ENCODE peak calls at places on chromosomes 16 and 17, in nine cellular contexts. E is right lobe of liver, B is adrenal gland, O is stomach, C is H1, N is HCT116, Q is breast epithelium, M is heart left ventricle, Y is uterus. U is an unnamed sample.

GRCh38 chr17:33873218-33873617 is 381.9 kb upstream of the CCL2 start:
- DNase-seq in N (no peak), C (no peak), Q (no peak), B (no peak), Y (no peak), E (no peak), O (no peak), M (no peak), U (no peak)

GRCh38 chr16:29899516-29900101 is at the start of gene SEZ6L2:
- DNase-seq in M (peak; percentile 73), N (peak; percentile 90), B (peak; percentile 79), C (peak; percentile 86), E (peak; percentile 34), Q (peak; percentile 55), O (peak; percentile 89), Y (no peak), U (peak; percentile 83)

GRCh38 chr16:89422905-89423630 is 67.3 kb downstream of the ANKRD11 start:
- DNase-seq in M (no peak), B (peak; percentile 71), Q (no peak), N (no peak), E (no peak), C (no peak), O (no peak), Y (no peak), U (no peak)

GRCh38 chr17:27268394-27269085 is 25.4 kb upstream of the WSB1 start:
- DNase-seq in N (no peak), E (no peak), C (no peak), O (no peak), Y (no peak), Q (no peak), M (no peak), B (no peak), U (no peak)

GRCh38 chr16:57167951-57168350 is 17.9 kb downstream of the PSME3IP1 start:
- DNase-seq in B (no peak), O (no peak), C (no peak), M (no peak), N (peak; percentile 36), Q (no peak), Y (no peak), E (no peak), U (no peak)

GRCh38 chr17:6279659-6280058 is 155.3 kb downstream of the AIPL1 start:
- DNase-seq in N (peak; percentile 56), B (no peak), E (no peak), Y (no peak), O (no peak), Q (no peak), M (no peak), C (peak; percentile 49), U (peak; percentile 67)

GRCh38 chr16:3695610-3696369 is 21.5 kb downstream of the TRAP1 start:
- DNase-seq in O (peak; percentile 63), C (no peak), Y (no peak), Q (no peak), B (no peak), N (no peak), M (no peak), E (peak; percentile 77), U (no peak)

GRCh38 chr17:17724307-17724921 is 43.2 kb downstream of the RAI1 start:
- DNase-seq in M (peak; percentile 75), Y (no peak), B (no peak), N (no peak), Q (no peak), O (no peak), E (peak; percentile 71), C (no peak), U (no peak)

GRCh38 chr17:41530062-41531048 is 2.2 kb upstream of the KRT19 start:
- DNase-seq in E (no peak), B (peak; percentile 87), M (no peak), N (peak; percentile 86), Q (no peak), O (peak; percentile 65), Y (peak; percentile 67), C (no peak), U (peak; percentile 88)

GRCh38 chr16:74909665-74910064 is 75.3 kb downstream of the WDR59 start:
- DNase-seq in O (no peak), Q (no peak), M (no peak), N (no peak), B (no peak), C (no peak), E (no peak), Y (no peak), U (no peak)

GRCh38 chr16:46800494-46800893 is 30.5 kb downstream of the C16orf87 start:
- DNase-seq in B (no peak), Y (no peak), M (no peak), C (no peak), Q (no peak), N (no peak), O (no peak), E (no peak), U (no peak)

GRCh38 chr17:12756786-12757185 is 32.5 kb upstream of the ARHGAP44 start:
- DNase-seq in Q (no peak), E (no peak), B (no peak), M (no peak), O (no peak), N (no peak), Y (no peak), C (no peak), U (no peak)

GRCh38 chr17:35740997-35741931 is 9.8 kb downstream of the RASL10B start:
- DNase-seq in Y (no peak), Q (no peak), O (no peak), E (no peak), C (no peak), M (no peak), N (no peak), B (no peak), U (no peak)

GRCh38 chr17:43468746-43469544 is 14.8 kb upstream of the DHX8 start:
- DNase-seq in Q (no peak), N (peak; percentile 46), C (no peak), Y (no peak), M (no peak), E (no peak), O (no peak), B (no peak), U (no peak)

GRCh38 chr17:13544755-13545154 is 57.0 kb downstream of the HS3ST3A1 start:
- DNase-seq in B (no peak), N (no peak), E (no peak), M (no peak), O (no peak), C (no peak), Q (no peak), Y (no peak), U (no peak)

GRCh38 chr17:19005789-19006430 is 1.3 kb upstream of the FAM83G start:
- DNase-seq in N (no peak), E (no peak), O (no peak), C (no peak), Y (no peak), B (no peak), Q (no peak), M (no peak), U (no peak)

GRCh38 chr17:21043296-21044232 is 753 bp upstream of the USP22 start:
- DNase-seq in E (peak; percentile 99), N (peak; percentile 95), Q (peak; percentile 99), M (peak; percentile 99), Y (peak; percentile 97), B (peak; percentile 99), C (peak; percentile 94), O (peak; percentile 98), U (peak; percentile 99)
- TF ChIP-seq POLR2A in E (peak; percentile 77), N (peak; percentile 32), Q (peak; percentile 22), M (peak; percentile 77), Y (peak; percentile 62), B (peak; percentile 29), C (peak; percentile 89), O (no peak), U (no peak)

GRCh38 chr16:54286330-54287017 is at the start of gene IRX3:
- DNase-seq in Y (peak; percentile 49), C (peak; percentile 66), N (peak; percentile 66), O (peak; percentile 88), B (peak; percentile 68), M (peak; percentile 90), Q (peak; percentile 95), E (peak; percentile 76), U (peak; percentile 47)

GRCh38 chr16:54287758-54288591 is 1.4 kb upstream of the IRX3 start:
- DNase-seq in O (no peak), E (no peak), Y (no peak), M (peak; percentile 43), C (no peak), Q (no peak), N (no peak), B (no peak), U (no peak)

GRCh38 chr16:54286067-54286329 is 589 bp downstream of the IRX3 start:
- DNase-seq in E (no peak), M (no peak), C (no peak), O (no peak), N (no peak), Q (no peak), Y (no peak), B (no peak), U (no peak)

GRCh38 chr16:54288592-54289241 is 2.1 kb upstream of the IRX3 start:
- DNase-seq in Q (no peak), N (no peak), E (no peak), O (no peak), B (no peak), C (no peak), M (no peak), Y (no peak), U (no peak)

DNA sequence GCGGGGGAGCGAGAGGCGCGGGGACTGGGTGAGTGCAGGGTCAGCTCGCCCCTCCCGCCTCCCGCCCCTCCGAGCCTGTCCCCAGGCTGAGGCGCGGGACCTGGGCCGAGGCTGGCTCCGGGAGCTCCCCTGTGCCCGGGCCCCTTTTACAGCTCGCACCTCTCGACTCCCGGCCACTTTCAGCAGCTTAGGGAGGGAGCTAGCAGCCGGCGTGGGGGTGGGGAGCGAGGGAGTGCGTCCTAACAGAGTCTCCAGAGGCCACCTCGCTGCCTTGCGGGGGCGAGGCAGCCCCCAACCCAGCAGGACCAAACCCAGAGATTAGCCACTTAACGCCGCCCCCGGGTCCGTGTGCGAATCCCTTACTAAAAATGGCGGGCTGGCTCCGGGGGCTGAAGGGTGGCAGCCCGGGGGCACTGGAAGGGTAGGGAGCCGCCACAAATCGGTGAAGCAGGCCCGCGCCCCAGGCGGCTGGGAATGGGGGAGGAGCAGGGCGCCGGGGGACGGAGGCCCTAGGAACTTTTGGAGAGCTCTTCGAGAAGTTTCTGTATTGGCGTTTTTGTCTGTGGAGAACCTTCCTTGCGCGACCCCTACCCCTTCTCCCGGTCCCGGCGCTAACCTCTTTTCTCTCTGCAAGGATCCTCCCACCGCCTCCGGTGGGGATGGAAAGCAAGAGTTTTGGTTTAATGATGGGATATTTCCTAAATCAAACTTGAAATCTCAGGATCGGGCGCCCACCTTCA is 601 bp upstream of the IRX3 start:
- DNase-seq in B (no peak), Y (no peak), O (no peak), C (no peak), M (no peak), N (peak; percentile 1), Q (no peak), E (no peak), U (peak; percentile 39)
- H3K27me3 ChIP-seq in B (peaks cover 91% of the 10 kb centered on the region), Y (peaks cover 57% of the 10 kb centered on the region), O (peaks cover 100% of the 10 kb centered on the region), C (peaks cover 66% of the 10 kb centered on the region), M (peaks cover 98% of the 10 kb centered on the region), N (no peaks in the 10 kb centered on the region), Q (no peaks in the 10 kb centered on the region), E (peaks cover 39% of the 10 kb centered on the region), U (no peaks in the 10 kb centered on the region)

GRCh38 chr17:81710514-81711308 is 1.4 kb upstream of the SLC25A10 start:
- DNase-seq in M (no peak), Q (no peak), E (peak; percentile 61), Y (no peak), C (no peak), N (no peak), B (no peak), O (no peak), U (peak; percentile 66)
- TF ChIP-seq POLR2A in M (no peak), Q (no peak), E (peak; percentile 30), Y (no peak), C (peak; percentile 27), N (peak; percentile 55), B (no peak), O (no peak), U (no peak)

GRCh38 chr17:49223517-49224197 is 6.9 kb downstream of the PHOSPHO1 start:
- DNase-seq in E (peak; percentile 58), O (peak; percentile 57), N (peak; percentile 21), Y (peak; percentile 37), Q (no peak), C (no peak), M (peak; percentile 58), B (peak; percentile 72), U (peak; percentile 80)
- H3K27me3 ChIP-seq in E (no peaks in the 10 kb centered on the region), O (peaks cover 96% of the 10 kb centered on the region), N (no peaks in the 10 kb centered on the region), Y (peaks cover 11% of the 10 kb centered on the region), Q (peaks cover 61% of the 10 kb centered on the region), C (peaks cover 19% of the 10 kb centered on the region), M (peaks cover 21% of the 10 kb centered on the region), B (peaks cover 26% of the 10 kb centered on the region), U (no peaks in the 10 kb centered on the region)

U was measured in Peyer's patch.